ENCODE peak calls at places on chromosome 14, in five cellular contexts. One of them, this sample, is unnamed.

GRCh38 chr14:44982594-44982993 is 20.6 kb downstream of the TOGARAM1 start:
- DNase-seq in uterus: no peak
- DNase-seq in PC-3: no peak
- DNase-seq in heart right ventricle: no peak
- DNase-seq in pancreas: no peak
- DNase-seq in this sample: no peak

GRCh38 chr14:31208546-31209424 is 1.2 kb upstream of the HECTD1 start:
- DNase-seq in uterus: no peak
- DNase-seq in PC-3: no peak
- DNase-seq in heart right ventricle: no peak
- DNase-seq in pancreas: no peak
- DNase-seq in this sample: no peak

GRCh38 chr14:74018029-74018703 is 922 bp downstream of the ENTPD5 start:
- DNase-seq in uterus: no peak
- DNase-seq in PC-3: peak; percentile 81
- DNase-seq in heart right ventricle: no peak
- DNase-seq in pancreas: no peak
- DNase-seq in this sample: no peak

GRCh38 chr14:28307506-28307905 is 459.1 kb upstream of the FOXG1 start:
- DNase-seq in uterus: no peak
- DNase-seq in PC-3: no peak
- DNase-seq in heart right ventricle: no peak
- DNase-seq in pancreas: no peak
- DNase-seq in this sample: no peak

GRCh38 chr14:50670196-50670875 is 2.2 kb upstream of the SAV1 start:
- DNase-seq in uterus: no peak
- DNase-seq in PC-3: no peak
- DNase-seq in heart right ventricle: no peak
- DNase-seq in pancreas: no peak
- DNase-seq in this sample: no peak

GRCh38 chr14:36524874-36525745 is 5.1 kb upstream of the NKX2-1 start:
- DNase-seq in uterus: no peak
- DNase-seq in PC-3: peak; percentile 62
- DNase-seq in heart right ventricle: no peak
- DNase-seq in pancreas: no peak
- DNase-seq in this sample: no peak

GRCh38 chr14:68268719-68269118 is 449.1 kb downstream of the RAD51B start:
- DNase-seq in uterus: no peak
- DNase-seq in PC-3: no peak
- DNase-seq in heart right ventricle: no peak
- DNase-seq in pancreas: no peak
- DNase-seq in this sample: no peak

GRCh38 chr14:97218713-97219355 is 421.7 kb downstream of the VRK1 start:
- DNase-seq in uterus: no peak
- DNase-seq in PC-3: no peak
- DNase-seq in heart right ventricle: no peak
- DNase-seq in pancreas: no peak
- DNase-seq in this sample: peak; percentile 51

GRCh38 chr14:39368261-39368959 is 63.8 kb downstream of the FBXO33 start:
- DNase-seq in uterus: peak; percentile 30
- DNase-seq in PC-3: peak; percentile 78
- DNase-seq in heart right ventricle: peak; percentile 48
- DNase-seq in pancreas: peak; percentile 51
- DNase-seq in this sample: peak; percentile 52

GRCh38 chr14:68506021-68506644 is 286.7 kb downstream of the ZFP36L1 start:
- DNase-seq in uterus: no peak
- DNase-seq in PC-3: peak; percentile 71
- DNase-seq in heart right ventricle: no peak
- DNase-seq in pancreas: no peak
- DNase-seq in this sample: no peak

GRCh38 chr14:55416866-55417265 is 5.2 kb upstream of the ATG14 start:
- DNase-seq in uterus: no peak
- DNase-seq in PC-3: peak; percentile 82
- DNase-seq in heart right ventricle: no peak
- DNase-seq in pancreas: no peak
- DNase-seq in this sample: no peak

GRCh38 chr14:67031920-67032774 is 157.1 kb upstream of the GARIN2 start:
- DNase-seq in uterus: no peak
- DNase-seq in PC-3: no peak
- DNase-seq in heart right ventricle: no peak
- DNase-seq in pancreas: no peak
- DNase-seq in this sample: no peak

GRCh38 chr14:48814562-48814961 is 771.6 kb downstream of the RPS29 start:
- DNase-seq in uterus: no peak
- DNase-seq in PC-3: no peak
- DNase-seq in heart right ventricle: no peak
- DNase-seq in pancreas: no peak
- DNase-seq in this sample: no peak

GRCh38 chr14:22887990-22888378 is 5.0 kb downstream of the REM2 start:
- DNase-seq in uterus: no peak
- DNase-seq in PC-3: no peak
- DNase-seq in heart right ventricle: no peak
- DNase-seq in pancreas: no peak
- DNase-seq in this sample: peak; percentile 44

GRCh38 chr14:68349900-68350323 is 443.0 kb downstream of the ZFP36L1 start:
- DNase-seq in uterus: no peak
- DNase-seq in PC-3: no peak
- DNase-seq in heart right ventricle: no peak
- DNase-seq in pancreas: no peak
- DNase-seq in this sample: no peak

GRCh38 chr14:68039593-68039992 is 220.0 kb downstream of the RAD51B start:
- DNase-seq in uterus: no peak
- DNase-seq in PC-3: peak; percentile 36
- DNase-seq in heart right ventricle: no peak
- DNase-seq in pancreas: no peak
- DNase-seq in this sample: no peak

GRCh38 chr14:102086972-102087761 is at the start of gene HSP90AA1:
- DNase-seq in uterus: peak; percentile 95
- DNase-seq in PC-3: peak; percentile 96
- DNase-seq in heart right ventricle: peak; percentile 95
- DNase-seq in pancreas: peak; percentile 97
- DNase-seq in this sample: peak; percentile 92

GRCh38 chr14:29740491-29740890 is 187.2 kb downstream of the PRKD1 start:
- DNase-seq in uterus: no peak
- DNase-seq in PC-3: no peak
- DNase-seq in heart right ventricle: no peak
- DNase-seq in pancreas: no peak
- DNase-seq in this sample: no peak

GRCh38 chr14:53462931-53463778 is 310.0 kb upstream of the DDHD1 start:
- DNase-seq in uterus: no peak
- DNase-seq in PC-3: peak; percentile 37
- DNase-seq in heart right ventricle: no peak
- DNase-seq in pancreas: no peak
- DNase-seq in this sample: no peak

GRCh38 chr14:47186491-47186890 is 488.9 kb downstream of the MDGA2 start:
- DNase-seq in uterus: no peak
- DNase-seq in PC-3: no peak
- DNase-seq in heart right ventricle: no peak
- DNase-seq in pancreas: no peak
- DNase-seq in this sample: no peak

GRCh38 chr14:36659010-36659821 is 2.4 kb upstream of the PAX9 start:
- DNase-seq in uterus: no peak
- DNase-seq in PC-3: peak; percentile 18
- DNase-seq in heart right ventricle: no peak
- DNase-seq in pancreas: no peak
- DNase-seq in this sample: no peak

GRCh38 chr14:37810094-37810801 is 214.8 kb downstream of the TTC6 start:
- DNase-seq in uterus: no peak
- DNase-seq in PC-3: no peak
- DNase-seq in heart right ventricle: no peak
- DNase-seq in pancreas: no peak
- DNase-seq in this sample: no peak

GRCh38 chr14:29348504-29348903 is 579.1 kb downstream of the PRKD1 start:
- DNase-seq in uterus: no peak
- DNase-seq in PC-3: peak; percentile 65
- DNase-seq in heart right ventricle: no peak
- DNase-seq in pancreas: no peak
- DNase-seq in this sample: no peak

GRCh38 chr14:92314182-92314581 is 8.8 kb upstream of the SLC24A4 start:
- DNase-seq in uterus: no peak
- DNase-seq in PC-3: no peak
- DNase-seq in heart right ventricle: no peak
- DNase-seq in pancreas: no peak
- DNase-seq in this sample: no peak

GRCh38 chr14:50892255-50892654 is 20.4 kb downstream of the ABHD12B start:
- DNase-seq in uterus: no peak
- DNase-seq in PC-3: no peak
- DNase-seq in heart right ventricle: no peak
- DNase-seq in pancreas: no peak
- DNase-seq in this sample: no peak

GRCh38 chr14:78498062-78498595 is 328.0 kb downstream of the NRXN3 start:
- DNase-seq in uterus: no peak
- DNase-seq in PC-3: no peak
- DNase-seq in heart right ventricle: no peak
- DNase-seq in pancreas: no peak
- DNase-seq in this sample: no peak

GRCh38 chr14:56172571-56172971 is 54.4 kb downstream of the PELI2 start:
- DNase-seq in uterus: no peak
- DNase-seq in PC-3: peak; percentile 62
- DNase-seq in heart right ventricle: no peak
- DNase-seq in pancreas: no peak
- DNase-seq in this sample: no peak

GRCh38 chr14:95236221-95236620 is 78.9 kb upstream of the DICER1 start:
- DNase-seq in uterus: no peak
- DNase-seq in PC-3: no peak
- DNase-seq in heart right ventricle: no peak
- DNase-seq in pancreas: no peak
- DNase-seq in this sample: no peak

GRCh38 chr14:56799327-56799645 is 11.0 kb downstream of the OTX2 start:
- DNase-seq in uterus: no peak
- DNase-seq in PC-3: no peak
- DNase-seq in heart right ventricle: no peak
- DNase-seq in pancreas: no peak
- DNase-seq in this sample: no peak

GRCh38 chr14:100775831-100776591 is 49.3 kb downstream of the DLK1 start:
- DNase-seq in uterus: peak; percentile 5
- DNase-seq in PC-3: no peak
- DNase-seq in heart right ventricle: no peak
- DNase-seq in pancreas: no peak
- DNase-seq in this sample: no peak

GRCh38 chr14:106694638-106695393 is 1168.4 kb downstream of the TMEM121 start:
- DNase-seq in uterus: no peak
- DNase-seq in PC-3: no peak
- DNase-seq in heart right ventricle: peak; percentile 8
- DNase-seq in pancreas: no peak
- DNase-seq in this sample: no peak

GRCh38 chr14:36333106-36333505 is 12.7 kb upstream of the MBIP start:
- DNase-seq in uterus: no peak
- DNase-seq in PC-3: no peak
- DNase-seq in heart right ventricle: no peak
- DNase-seq in pancreas: no peak
- DNase-seq in this sample: no peak

GRCh38 chr14:101551729-101552595 is 9.3 kb upstream of the DIO3 start:
- DNase-seq in uterus: no peak
- DNase-seq in PC-3: no peak
- DNase-seq in heart right ventricle: no peak
- DNase-seq in pancreas: no peak
- DNase-seq in this sample: no peak

GRCh38 chr14:35387209-35387608 is 17.3 kb downstream of the NFKBIA start:
- DNase-seq in uterus: no peak
- DNase-seq in PC-3: no peak
- DNase-seq in heart right ventricle: no peak
- DNase-seq in pancreas: no peak
- DNase-seq in this sample: no peak

GRCh38 chr14:91048256-91048655 is 12.2 kb downstream of the RPS6KA5 start:
- DNase-seq in uterus: no peak
- DNase-seq in PC-3: no peak
- DNase-seq in heart right ventricle: no peak
- DNase-seq in pancreas: no peak
- DNase-seq in this sample: no peak
- H3K27ac ChIP-seq in uterus: no peak overlapping the region
- H3K27ac ChIP-seq in PC-3: no peak overlapping the region
- H3K27ac ChIP-seq in heart right ventricle: no peak overlapping the region
- H3K27ac ChIP-seq in pancreas: no peak overlapping the region
- H3K27ac ChIP-seq in this sample: no peak overlapping the region

DNA sequence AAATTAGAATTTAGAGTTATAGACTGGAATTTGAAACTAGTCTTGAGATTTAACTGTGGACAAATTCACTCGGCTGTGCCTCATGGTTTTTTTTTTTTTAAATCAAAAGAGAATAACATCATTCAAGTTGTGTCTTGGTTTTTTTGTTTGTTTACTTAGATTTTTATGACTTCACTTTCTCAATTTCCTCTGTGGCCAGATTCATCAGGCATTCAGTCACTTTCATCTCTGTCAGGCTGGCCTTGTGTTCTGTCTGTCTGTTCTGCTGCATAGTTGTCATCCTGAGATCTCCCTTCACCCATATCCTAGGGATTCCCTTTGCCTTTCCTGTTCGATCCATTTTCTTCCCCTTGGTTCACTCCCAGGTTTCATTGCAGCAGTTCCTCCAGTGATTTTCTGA is 10.0 kb downstream of the MARK3 start:
- DNase-seq in uterus: no peak
- DNase-seq in PC-3: peak; percentile 58
- DNase-seq in heart right ventricle: no peak
- DNase-seq in pancreas: no peak
- DNase-seq in this sample: no peak
- H3K27ac ChIP-seq in uterus: no peak overlapping the region
- H3K27ac ChIP-seq in PC-3: no peak overlapping the region
- H3K27ac ChIP-seq in heart right ventricle: peak overlapping the region; percentile 66
- H3K27ac ChIP-seq in pancreas: peak overlapping the region; percentile 51
- H3K27ac ChIP-seq in this sample: no peak overlapping the region

DNA sequence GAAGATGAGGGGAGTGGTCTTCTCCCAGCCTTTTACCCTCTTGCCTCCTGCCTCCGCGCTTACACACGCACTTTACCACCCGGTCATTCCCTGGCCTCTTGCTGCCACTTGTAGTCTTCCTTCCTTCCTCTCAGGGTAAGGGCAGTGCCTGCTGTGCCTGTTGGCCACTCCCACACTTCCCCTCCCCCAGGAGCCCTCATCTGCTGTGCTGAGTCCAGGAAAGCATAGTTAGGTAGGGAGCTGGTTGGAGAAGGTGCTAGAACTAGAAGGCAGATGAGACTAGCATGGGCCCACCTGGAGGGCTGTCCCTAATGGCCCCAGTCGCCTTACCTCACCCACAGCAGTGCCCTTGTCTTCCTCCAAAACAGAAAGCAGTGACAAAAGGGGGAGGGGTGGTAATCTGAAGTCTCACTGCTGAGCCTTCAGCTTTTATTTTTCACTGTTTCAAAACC is 54.3 kb upstream of the SRSF5 start:
- DNase-seq in uterus: peak; percentile 51
- DNase-seq in PC-3: no peak
- DNase-seq in heart right ventricle: peak; percentile 62
- DNase-seq in pancreas: peak; percentile 53
- DNase-seq in this sample: no peak
- H3K27ac ChIP-seq in uterus: peak overlapping the region; percentile 62
- H3K27ac ChIP-seq in PC-3: no peak overlapping the region
- H3K27ac ChIP-seq in heart right ventricle: peak overlapping the region; percentile 75
- H3K27ac ChIP-seq in pancreas: peak overlapping the region; percentile 50
- H3K27ac ChIP-seq in this sample: peak overlapping the region; percentile 77

GRCh38 chr14:104979758-104980591 is 1.8 kb upstream of the AHNAK2 start:
- DNase-seq in uterus: peak; percentile 55
- DNase-seq in PC-3: peak; percentile 82
- DNase-seq in heart right ventricle: peak; percentile 67
- DNase-seq in pancreas: peak; percentile 91
- DNase-seq in this sample: no peak
- H3K27ac ChIP-seq in uterus: peak overlapping the region; percentile 33
- H3K27ac ChIP-seq in PC-3: no peak overlapping the region
- H3K27ac ChIP-seq in heart right ventricle: peak overlapping the region; percentile 22
- H3K27ac ChIP-seq in pancreas: peak overlapping the region; percentile 54
- H3K27ac ChIP-seq in this sample: no peak overlapping the region

This sample was measured in caudate nucleus.